ENCODE peak calls at places on chromosome 12, in ten cellular contexts. W, L, Y, S, H, U, A, R, B and E are unnamed samples.

GRCh38 chr12:1912580-1913376 is 5.7 kb downstream of the CACNA2D4 start:
- DNase-seq in H (no peak), L (no peak), W (peak), S (no peak), Y (no peak), R (no peak), A (peak), U (peak), B (no peak), E (no peak)

GRCh38 chr12:39723831-39724230 is 104.2 kb upstream of the ABCD2 start:
- DNase-seq in U (no peak), L (no peak), S (peak), W (peak), A (no peak), H (peak), B (no peak), Y (peak), R (no peak), E (peak)

GRCh38 chr12:114949081-114949480 is 265.1 kb upstream of the TBX3 start:
- DNase-seq in H (no peak), L (no peak), A (no peak), W (no peak), U (no peak), R (no peak), B (no peak), Y (no peak), S (no peak), E (no peak)

GRCh38 chr12:64042901-64043300 is 179.2 kb downstream of the KICS2 start:
- DNase-seq in B (no peak), H (peak), Y (no peak), U (no peak), S (no peak), W (peak), R (no peak), L (no peak), A (no peak), E (peak)

GRCh38 chr12:7609480-7609879 is 56.2 kb downstream of the APOBEC1 start:
- DNase-seq in L (peak), A (no peak), B (no peak), R (no peak), S (peak), H (no peak), W (peak), U (no peak), Y (no peak), E (peak)

GRCh38 chr12:105192624-105193225 is 43.2 kb downstream of the APPL2 start:
- DNase-seq in A (no peak), S (no peak), H (no peak), R (peak), Y (no peak), U (no peak), W (no peak), L (no peak), B (no peak), E (no peak)

GRCh38 chr12:50825372-50825838 is 17.3 kb upstream of the TMPRSS12 start:
- DNase-seq in W (peak), S (peak), R (no peak), A (no peak), B (no peak), H (peak), Y (peak), U (no peak), L (no peak), E (peak)

GRCh38 chr12:100128509-100128908 is 14.2 kb downstream of the BLTP3B start:
- DNase-seq in L (no peak), Y (peak), U (no peak), R (no peak), H (peak), S (peak), B (no peak), W (peak), A (no peak), E (peak)

GRCh38 chr12:116087962-116088361 is 189.5 kb downstream of the MED13L start:
- DNase-seq in H (no peak), L (no peak), U (no peak), S (no peak), Y (no peak), R (no peak), B (no peak), A (no peak), W (no peak), E (no peak)

GRCh38 chr12:113474635-113475436 is 3.2 kb upstream of the LHX5 start:
- DNase-seq in H (no peak), Y (no peak), U (no peak), W (no peak), A (no peak), R (no peak), L (no peak), B (no peak), S (no peak), E (no peak)

GRCh38 chr12:124380793-124381453 is 86.0 kb downstream of the RFLNA start:
- DNase-seq in B (no peak), W (no peak), R (no peak), S (no peak), H (no peak), Y (no peak), A (no peak), L (no peak), U (no peak), E (no peak)

GRCh38 chr12:53974084-53975018 is at the start of gene HOTAIR:
- DNase-seq in H (no peak), L (no peak), S (peak), A (no peak), B (no peak), U (no peak), R (peak), W (peak), Y (peak), E (peak)
- H3K4me3 ChIP-seq in H (no peak), L (no peak), S (peak), A (no peak), B (peak), U (peak), R (peak), W (peak), Y (peak), E (peak)

DNA sequence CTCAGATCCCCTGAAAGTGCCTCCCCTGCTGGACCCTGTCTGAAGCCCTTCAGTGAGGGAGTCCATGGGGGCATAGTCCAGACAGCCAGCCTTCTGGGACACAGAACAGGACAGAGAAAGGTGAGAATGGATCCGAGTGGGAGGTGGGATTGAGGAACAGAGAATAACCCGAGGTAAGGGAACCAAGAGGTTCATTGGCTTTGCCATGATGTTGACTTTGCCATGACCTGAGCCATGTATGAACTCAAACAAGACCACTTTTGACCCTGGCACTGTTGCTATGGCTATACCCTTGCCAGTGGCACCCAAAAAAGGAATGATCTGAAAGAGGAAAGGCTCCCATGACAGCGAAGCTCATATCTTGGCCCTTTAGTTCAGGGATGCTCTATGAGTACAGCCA is 22.6 kb upstream of the VDR start:
- DNase-seq in Y (no peak), L (no peak), R (no peak), H (no peak), B (no peak), U (no peak), W (no peak), S (no peak), A (no peak), E (no peak)
- H3K4me3 ChIP-seq in Y (no peak), L (no peak), R (no peak), H (no peak), B (no peak), U (no peak), W (no peak), S (no peak), A (no peak), E (no peak)

GRCh38 chr12:65602579-65603295 is 221.5 kb upstream of the HMGA2 start:
- DNase-seq in W (peak), U (peak), Y (peak), S (peak), L (peak), R (peak), B (peak), A (peak), H (peak), E (peak)
- H3K4me3 ChIP-seq in W (peak), U (peak), Y (peak), S (peak), L (peak), R (no peak), B (peak), A (no peak), H (peak), E (peak)

GRCh38 chr12:45974171-45974719 is 16.1 kb downstream of the SCAF11 start:
- DNase-seq in B (no peak), L (no peak), R (no peak), Y (no peak), H (no peak), A (no peak), U (no peak), S (no peak), W (no peak), E (peak)

GRCh38 chr12:45974883-45975282 is 15.5 kb downstream of the SCAF11 start:
- DNase-seq in S (no peak), B (no peak), Y (no peak), U (no peak), W (no peak), L (no peak), A (no peak), H (no peak), R (no peak), E (no peak)

GRCh38 chr12:45975506-45975905 is 14.9 kb downstream of the SCAF11 start:
- DNase-seq in Y (no peak), H (no peak), A (no peak), R (no peak), B (no peak), W (no peak), L (no peak), U (no peak), S (no peak), E (no peak)

GRCh38 chr12:45969084-45969483 is 21.3 kb downstream of the SCAF11 start:
- DNase-seq in R (no peak), S (no peak), B (no peak), W (peak), Y (no peak), U (no peak), A (no peak), H (no peak), L (no peak), E (peak)

DNA sequence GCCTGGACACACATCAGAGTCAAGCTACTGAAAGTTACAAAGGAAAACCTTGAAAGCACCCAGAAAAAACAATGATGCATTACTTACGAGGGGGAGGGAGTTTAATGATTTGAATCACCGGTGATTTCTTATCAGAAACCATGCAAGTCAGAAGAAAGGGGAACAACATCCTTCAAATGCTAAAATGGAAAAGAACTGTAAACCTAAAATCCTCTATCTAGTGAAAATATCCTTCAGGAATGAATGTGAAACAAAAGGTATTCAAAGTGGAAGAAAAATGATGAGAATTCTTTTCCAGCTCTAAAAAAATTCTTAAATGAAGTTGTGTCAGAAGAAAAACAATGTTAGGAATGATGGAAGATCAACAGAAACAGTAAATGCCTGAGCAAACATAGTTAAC is 16.8 kb downstream of the SCAF11 start:
- DNase-seq in H (no peak), W (no peak), U (no peak), A (no peak), B (no peak), Y (no peak), S (no peak), R (no peak), L (no peak), E (peak)
- H3K4me3 ChIP-seq in H (no peak), W (no peak), U (no peak), A (no peak), B (no peak), Y (no peak), S (no peak), R (no peak), L (no peak), E (no peak)

GRCh38 chr12:2977776-2978175 is 18.6 kb downstream of the TEAD4 start:
- DNase-seq in B (no peak), L (no peak), Y (no peak), H (no peak), W (no peak), A (no peak), U (no peak), R (no peak), S (no peak), E (no peak)
- H3K4me3 ChIP-seq in B (no peak), L (no peak), Y (no peak), H (no peak), W (no peak), A (no peak), U (no peak), R (no peak), S (no peak), E (no peak)

DNA sequence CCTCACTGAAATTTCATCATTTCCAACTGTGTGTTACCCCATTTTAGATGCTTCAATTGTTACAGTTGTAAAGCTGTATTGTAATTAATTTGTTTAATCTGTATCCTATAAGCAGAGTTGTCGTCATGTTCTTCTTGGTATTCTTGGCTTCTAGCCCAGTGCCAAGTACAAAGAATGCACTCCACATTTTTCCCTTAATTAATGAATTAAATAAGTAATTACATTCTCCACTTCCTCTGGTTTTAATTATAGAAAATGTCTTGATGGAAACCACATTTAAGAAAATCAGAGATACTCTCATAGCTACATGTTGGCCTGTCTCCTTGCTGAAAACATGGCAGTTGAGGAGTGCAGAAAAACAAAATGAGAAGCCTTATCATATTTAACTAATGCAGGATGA is 749 bp downstream of the DNAI7 start:
- DNase-seq in S (no peak), W (no peak), B (no peak), L (no peak), U (no peak), H (no peak), Y (no peak), R (no peak), A (no peak), E (peak)
- H3K4me3 ChIP-seq in S (peak), W (peak), B (no peak), L (no peak), U (no peak), H (no peak), Y (peak), R (no peak), A (no peak), E (peak)

DNA sequence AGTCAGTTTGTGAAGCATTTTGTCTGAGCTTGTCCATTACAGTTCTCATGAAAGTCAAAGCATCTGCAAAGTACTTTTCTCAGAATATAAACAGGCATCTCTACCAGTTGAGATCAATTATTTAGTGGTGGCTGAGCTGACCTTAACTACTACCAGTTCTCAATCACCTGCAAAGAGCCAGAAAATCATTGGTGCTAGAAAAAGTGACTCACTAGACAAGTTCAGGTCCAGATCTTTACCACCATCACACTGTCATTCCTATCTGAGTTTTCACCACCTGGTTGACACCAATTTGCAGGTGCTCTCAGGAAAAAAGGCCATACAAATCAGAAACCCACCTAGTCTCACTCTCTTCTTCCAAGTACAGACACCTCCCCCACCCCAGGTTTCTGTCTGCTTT is 33.3 kb downstream of the ITPR2 start:
- DNase-seq in L (no peak), B (no peak), W (no peak), A (no peak), U (no peak), Y (no peak), H (no peak), S (no peak), R (no peak), E (no peak)
- H3K4me3 ChIP-seq in L (no peak), B (no peak), W (no peak), A (no peak), U (no peak), Y (no peak), H (no peak), S (no peak), R (no peak), E (no peak)